ENCODE peak calls at places on chromosomes 13 and 19, in nine cellular contexts. One of them, this sample, is unnamed.

GRCh38 chr19:50817941-50818858 is 5.4 kb downstream of the KLK1 start:
- DNase-seq in sigmoid colon: no peak
- DNase-seq in mesendoderm: peak
- DNase-seq in foreskin fibroblast: peak
- DNase-seq in A172: no peak
- DNase-seq in GOT3: no peak
- DNase-seq in HFFc6: no peak
- DNase-seq in adrenal gland: peak
- DNase-seq in AG04449: no peak
- DNase-seq in this sample: no peak

GRCh38 chr19:39469567-39469966 is 11.1 kb upstream of the TIMM50 start:
- DNase-seq in sigmoid colon: no peak
- DNase-seq in mesendoderm: no peak
- DNase-seq in foreskin fibroblast: no peak
- DNase-seq in A172: no peak
- DNase-seq in GOT3: no peak
- DNase-seq in HFFc6: no peak
- DNase-seq in adrenal gland: no peak
- DNase-seq in AG04449: no peak
- DNase-seq in this sample: no peak

GRCh38 chr19:35921012-35921411 is 12.9 kb upstream of the TYROBP start:
- DNase-seq in sigmoid colon: no peak
- DNase-seq in mesendoderm: no peak
- DNase-seq in foreskin fibroblast: no peak
- DNase-seq in A172: no peak
- DNase-seq in GOT3: no peak
- DNase-seq in HFFc6: no peak
- DNase-seq in adrenal gland: no peak
- DNase-seq in AG04449: no peak
- DNase-seq in this sample: no peak

GRCh38 chr19:54451331-54451871 is 2.4 kb downstream of the LENG8 start:
- DNase-seq in sigmoid colon: no peak
- DNase-seq in mesendoderm: no peak
- DNase-seq in foreskin fibroblast: no peak
- DNase-seq in A172: peak
- DNase-seq in GOT3: no peak
- DNase-seq in HFFc6: no peak
- DNase-seq in adrenal gland: no peak
- DNase-seq in AG04449: no peak
- DNase-seq in this sample: no peak

GRCh38 chr13:112727581-112727980 is 37.7 kb downstream of the ATP11A start:
- DNase-seq in sigmoid colon: no peak
- DNase-seq in mesendoderm: no peak
- DNase-seq in foreskin fibroblast: no peak
- DNase-seq in A172: no peak
- DNase-seq in GOT3: no peak
- DNase-seq in HFFc6: no peak
- DNase-seq in adrenal gland: no peak
- DNase-seq in AG04449: no peak
- DNase-seq in this sample: no peak

GRCh38 chr19:55711719-55712118 is 26.5 kb downstream of the NLRP9 start:
- DNase-seq in sigmoid colon: no peak
- DNase-seq in mesendoderm: no peak
- DNase-seq in foreskin fibroblast: no peak
- DNase-seq in A172: no peak
- DNase-seq in GOT3: no peak
- DNase-seq in HFFc6: no peak
- DNase-seq in adrenal gland: peak
- DNase-seq in AG04449: no peak
- DNase-seq in this sample: no peak

GRCh38 chr13:30908416-30908980 is 2.4 kb downstream of the MEDAG start:
- DNase-seq in sigmoid colon: no peak
- DNase-seq in mesendoderm: no peak
- DNase-seq in foreskin fibroblast: no peak
- DNase-seq in A172: no peak
- DNase-seq in GOT3: no peak
- DNase-seq in HFFc6: no peak
- DNase-seq in adrenal gland: no peak
- DNase-seq in AG04449: no peak
- DNase-seq in this sample: no peak

GRCh38 chr13:59625121-59625520 is 538.6 kb downstream of the DIAPH3 start:
- DNase-seq in sigmoid colon: no peak
- DNase-seq in mesendoderm: no peak
- DNase-seq in foreskin fibroblast: no peak
- DNase-seq in A172: no peak
- DNase-seq in GOT3: no peak
- DNase-seq in HFFc6: no peak
- DNase-seq in adrenal gland: no peak
- DNase-seq in AG04449: no peak
- DNase-seq in this sample: no peak

GRCh38 chr13:110705356-110705825 is 525 bp downstream of the CARS2 start:
- DNase-seq in sigmoid colon: no peak
- DNase-seq in mesendoderm: no peak
- DNase-seq in foreskin fibroblast: no peak
- DNase-seq in A172: no peak
- DNase-seq in GOT3: no peak
- DNase-seq in HFFc6: no peak
- DNase-seq in adrenal gland: peak
- DNase-seq in AG04449: no peak
- DNase-seq in this sample: no peak

GRCh38 chr13:112967666-112968379 is 1.2 kb upstream of the MCF2L start:
- DNase-seq in sigmoid colon: peak
- DNase-seq in mesendoderm: no peak
- DNase-seq in foreskin fibroblast: no peak
- DNase-seq in A172: no peak
- DNase-seq in GOT3: no peak
- DNase-seq in HFFc6: no peak
- DNase-seq in adrenal gland: no peak
- DNase-seq in AG04449: no peak
- DNase-seq in this sample: no peak

GRCh38 chr19:45508931-45509691 is 1.8 kb downstream of the VASP start:
- DNase-seq in sigmoid colon: peak
- DNase-seq in mesendoderm: peak
- DNase-seq in foreskin fibroblast: peak
- DNase-seq in A172: peak
- DNase-seq in GOT3: no peak
- DNase-seq in HFFc6: peak
- DNase-seq in adrenal gland: peak
- DNase-seq in AG04449: no peak
- DNase-seq in this sample: no peak

GRCh38 chr19:18424890-18425514 is 5.8 kb downstream of the SSBP4 start:
- DNase-seq in sigmoid colon: peak
- DNase-seq in mesendoderm: no peak
- DNase-seq in foreskin fibroblast: no peak
- DNase-seq in A172: no peak
- DNase-seq in GOT3: no peak
- DNase-seq in HFFc6: no peak
- DNase-seq in adrenal gland: no peak
- DNase-seq in AG04449: no peak
- DNase-seq in this sample: no peak

This sample was measured in GM04503.